ENCODE peak calls at places on chromosomes 4 and X, in four cellular contexts. G is stimulated activated CD4-positive, alpha-beta T cell treated with anti-CD3 and anti-CD28 coated beads, Interleukin-15, amount 100 ng/mL, for 1 hour; A is HT1080; C is kidney. V is an unnamed sample.
A peak's percentile ranks its signal among the peaks of the same experiment; 100 is the strongest.

GRCh38 chrX:103151799-103152198 is 58.9 kb upstream of the NXF3 start:
- DNase-seq in C (no peak), A (no peak), G (no peak), V (no peak)

GRCh38 chrX:10050481-10050880 is 83.3 kb downstream of the CLDN34 start:
- DNase-seq in C (no peak), A (peak; percentile 5), G (no peak), V (no peak)

GRCh38 chr4:184568770-184569169 is 80.5 kb downstream of the CASP3 start:
- DNase-seq in G (no peak), C (no peak), A (no peak), V (no peak)

GRCh38 chr4:38610844-38611550 is 53.0 kb upstream of the KLF3 start:
- DNase-seq in A (no peak), G (no peak), C (no peak), V (no peak)

GRCh38 chrX:13078739-13079444 is 34.5 kb upstream of the FAM9C start:
- DNase-seq in G (no peak), A (peak; percentile 60), C (no peak), V (no peak)

GRCh38 chrX:137428777-137429564 is 137.0 kb upstream of the ZIC3 start:
- DNase-seq in A (no peak), G (no peak), C (peak; percentile 52), V (no peak)

GRCh38 chrX:71081348-71082148 is 13.4 kb upstream of the SNX12 start:
- DNase-seq in C (no peak), G (no peak), A (peak; percentile 2), V (no peak)

GRCh38 chr4:56613101-56613862 is 67.8 kb downstream of the HOPX start:
- DNase-seq in A (peak; percentile 79), G (no peak), C (no peak), V (no peak)

GRCh38 chr4:153267013-153267412 is 62.8 kb downstream of the TRIM2 start:
- DNase-seq in A (no peak), G (no peak), C (no peak), V (no peak)

GRCh38 chr4:38531126-38531737 is 132.8 kb upstream of the KLF3 start:
- DNase-seq in C (no peak), G (no peak), A (no peak), V (no peak)

GRCh38 chr4:104465201-104465600 is 29.5 kb downstream of the CXXC4 start:
- DNase-seq in C (no peak), A (no peak), G (no peak), V (no peak)

GRCh38 chr4:7169134-7169533 is 23.2 kb upstream of the SORCS2 start:
- DNase-seq in A (no peak), C (no peak), G (no peak), V (no peak)

GRCh38 chr4:7747556-7747955 is 192.1 kb downstream of the AFAP1 start:
- DNase-seq in G (no peak), C (no peak), A (no peak), V (no peak)

GRCh38 chr4:6383019-6383404 is 89.4 kb downstream of the PPP2R2C start:
- DNase-seq in A (no peak), C (peak; percentile 37), G (no peak), V (no peak)

GRCh38 chr4:673349-674091 is 556 bp downstream of the ATP5ME start:
- DNase-seq in G (no peak), C (peak; percentile 81), A (no peak), V (no peak)

GRCh38 chr4:124564121-124564520 is 148.4 kb downstream of the ANKRD50 start:
- DNase-seq in G (no peak), C (no peak), A (no peak), V (no peak)

GRCh38 chr4:75345436-75345835 is 168.8 kb downstream of the RCHY1 start:
- DNase-seq in C (no peak), G (no peak), A (no peak), V (no peak)

GRCh38 chrX:129540068-129540653 is at the start of gene OCRL:
- DNase-seq in C (peak; percentile 85), A (peak; percentile 63), G (peak; percentile 34), V (no peak)

GRCh38 chr4:3878678-3879077 is 112.5 kb downstream of the ADRA2C start:
- DNase-seq in G (no peak), C (no peak), A (no peak), V (no peak)

GRCh38 chrX:119234931-119235555 is 1.0 kb upstream of the PGRMC1 start:
- DNase-seq in C (no peak), A (no peak), G (no peak), V (no peak)

GRCh38 chr4:106450249-106450648 is 81.7 kb upstream of the GIMD1 start:
- DNase-seq in G (no peak), C (no peak), A (no peak), V (no peak)

GRCh38 chrX:10158279-10158939 is 1.6 kb downstream of the CLCN4 start:
- DNase-seq in G (no peak), C (no peak), A (no peak), V (no peak)

GRCh38 chr4:139689093-139689722 is 23.6 kb downstream of the MGST2 start:
- DNase-seq in G (no peak), A (no peak), C (no peak), V (no peak)

V was measured in thoracic aorta.